ENCODE peak calls at places on chromosome 16, in nine cellular contexts. B is GM04504, W is SJCRH30, Q is type B pancreatic cell, F is fibroblast of the conjunctiva, S is upper lobe of left lung, M is osteocyte, T is NT2/D1, O is omental fat pad. X is an unnamed sample.

GRCh38 chr16:29806641-29807425 is 504 bp downstream of the MAZ start:
- DNase-seq in B (no peak), W (peak; percentile 67), Q (no peak), F (no peak), S (peak; percentile 58), M (no peak), T (peak; percentile 60), O (no peak), X (peak; percentile 47)

GRCh38 chr16:9090101-9090959 is 1.1 kb upstream of the HAPSTR1 start:
- DNase-seq in B (no peak), W (no peak), Q (peak; percentile 74), F (no peak), S (peak; percentile 37), M (peak; percentile 83), T (peak; percentile 62), O (no peak), X (peak; percentile 34)

GRCh38 chr16:3431779-3432219 is 11.5 kb downstream of the ZNF597 start:
- DNase-seq in B (no peak), W (no peak), Q (no peak), F (no peak), S (no peak), M (no peak), T (no peak), O (no peak), X (no peak)

GRCh38 chr16:70267516-70267915 is 15.8 kb upstream of the EXOSC6 start:
- DNase-seq in B (no peak), W (peak; percentile 27), Q (no peak), F (no peak), S (no peak), M (no peak), T (peak; percentile 68), O (no peak), X (peak; percentile 75)

GRCh38 chr16:73064227-73064995 is 16.5 kb upstream of the ZFHX3 start:
- DNase-seq in B (no peak), W (peak; percentile 12), Q (no peak), F (no peak), S (no peak), M (no peak), T (no peak), O (no peak), X (no peak)

GRCh38 chr16:71225145-71225544 is 5.4 kb downstream of the HYDIN start:
- DNase-seq in B (no peak), W (no peak), Q (no peak), F (no peak), S (no peak), M (no peak), T (no peak), O (no peak), X (no peak)

GRCh38 chr16:62752837-62753236 is 716.6 kb upstream of the CDH8 start:
- DNase-seq in B (no peak), W (no peak), Q (no peak), F (no peak), S (no peak), M (no peak), T (no peak), O (no peak), X (no peak)

GRCh38 chr16:85167589-85168537 is 55.6 kb upstream of the CIBAR2 start:
- DNase-seq in B (no peak), W (no peak), Q (no peak), F (no peak), S (no peak), M (no peak), T (peak; percentile 57), O (no peak), X (no peak)

GRCh38 chr16:81224836-81225235 is 13.7 kb upstream of the BCO1 start:
- DNase-seq in B (no peak), W (no peak), Q (no peak), F (no peak), S (no peak), M (no peak), T (no peak), O (no peak), X (no peak)

GRCh38 chr16:2526135-2526534 is 5.1 kb downstream of the CEMP1 start:
- DNase-seq in B (no peak), W (no peak), Q (no peak), F (no peak), S (peak; percentile 73), M (no peak), T (no peak), O (no peak), X (no peak)

GRCh38 chr16:51418258-51418657 is 267.2 kb upstream of the SALL1 start:
- DNase-seq in B (no peak), W (no peak), Q (no peak), F (no peak), S (no peak), M (no peak), T (no peak), O (no peak), X (peak; percentile 27)

GRCh38 chr16:71216714-71217113 is 13.8 kb downstream of the HYDIN start:
- DNase-seq in B (no peak), W (no peak), Q (no peak), F (no peak), S (no peak), M (no peak), T (no peak), O (no peak), X (no peak)

GRCh38 chr16:11901091-11901490 is 14.7 kb downstream of the GSPT1 start:
- DNase-seq in B (no peak), W (no peak), Q (no peak), F (no peak), S (no peak), M (no peak), T (no peak), O (no peak), X (no peak)

GRCh38 chr16:85180047-85180878 is 68.0 kb upstream of the CIBAR2 start:
- DNase-seq in B (no peak), W (no peak), Q (no peak), F (no peak), S (no peak), M (no peak), T (no peak), O (no peak), X (no peak)

GRCh38 chr16:12586701-12587100 is 217.0 kb downstream of the CPPED1 start:
- DNase-seq in B (no peak), W (no peak), Q (no peak), F (no peak), S (no peak), M (no peak), T (no peak), O (no peak), X (no peak)

GRCh38 chr16:24906199-24906808 is 60.5 kb downstream of the SLC5A11 start:
- DNase-seq in B (peak; percentile 1), W (no peak), Q (no peak), F (peak; percentile 16), S (no peak), M (no peak), T (no peak), O (no peak), X (no peak)

X was measured in iPS-NIHi11.